ENCODE peak calls at places on chromosomes 1 and 21, in six cellular contexts. One of them, this sample, is unnamed.

GRCh38 chr1:238052496-238053266 is 162.0 kb upstream of the ZP4 start:
- DNase-seq in A549: no peak
- DNase-seq in IMR-90: peak; percentile 13
- DNase-seq in SK-N-SH: no peak
- DNase-seq in H1: no peak
- DNase-seq in K562: no peak
- DNase-seq in this sample: no peak

GRCh38 chr1:28801461-28801860 is 10.5 kb upstream of the OPRD1 start:
- DNase-seq in A549: no peak
- DNase-seq in IMR-90: no peak
- DNase-seq in SK-N-SH: no peak
- DNase-seq in H1: no peak
- DNase-seq in K562: no peak
- DNase-seq in this sample: no peak

GRCh38 chr1:53349968-53350852 is 22.3 kb upstream of the LRP8 start:
- DNase-seq in A549: no peak
- DNase-seq in IMR-90: no peak
- DNase-seq in SK-N-SH: no peak
- DNase-seq in H1: peak; percentile 39
- DNase-seq in K562: no peak
- DNase-seq in this sample: no peak

GRCh38 chr1:163069142-163069541 is at the start of gene RGS4:
- DNase-seq in A549: peak; percentile 29
- DNase-seq in IMR-90: peak; percentile 98
- DNase-seq in SK-N-SH: peak; percentile 73
- DNase-seq in H1: peak; percentile 63
- DNase-seq in K562: peak; percentile 33
- DNase-seq in this sample: peak; percentile 21

GRCh38 chr1:207815466-207815865 is 63.6 kb downstream of the CD46 start:
- DNase-seq in A549: no peak
- DNase-seq in IMR-90: no peak
- DNase-seq in SK-N-SH: no peak
- DNase-seq in H1: no peak
- DNase-seq in K562: no peak
- DNase-seq in this sample: no peak

GRCh38 chr21:44574457-44575306 is 1.2 kb downstream of the KRTAP10-4 start:
- DNase-seq in A549: no peak
- DNase-seq in IMR-90: no peak
- DNase-seq in SK-N-SH: no peak
- DNase-seq in H1: peak; percentile 52
- DNase-seq in K562: no peak
- DNase-seq in this sample: peak; percentile 86

GRCh38 chr1:67642694-67643093 is 42.3 kb upstream of the GADD45A start:
- DNase-seq in A549: no peak
- DNase-seq in IMR-90: no peak
- DNase-seq in SK-N-SH: no peak
- DNase-seq in H1: no peak
- DNase-seq in K562: no peak
- DNase-seq in this sample: no peak

GRCh38 chr21:45304161-45304830 is 16.6 kb upstream of the POFUT2 start:
- DNase-seq in A549: no peak
- DNase-seq in IMR-90: no peak
- DNase-seq in SK-N-SH: no peak
- DNase-seq in H1: no peak
- DNase-seq in K562: no peak
- DNase-seq in this sample: no peak

GRCh38 chr1:206685256-206685748 is 597 bp downstream of the MAPKAPK2 start:
- DNase-seq in A549: peak; percentile 13
- DNase-seq in IMR-90: peak; percentile 53
- DNase-seq in SK-N-SH: peak; percentile 86
- DNase-seq in H1: no peak
- DNase-seq in K562: peak; percentile 72
- DNase-seq in this sample: no peak

GRCh38 chr1:43194509-43194908 is 22.4 kb downstream of the CFAP57 start:
- DNase-seq in A549: no peak
- DNase-seq in IMR-90: no peak
- DNase-seq in SK-N-SH: no peak
- DNase-seq in H1: no peak
- DNase-seq in K562: no peak
- DNase-seq in this sample: no peak

GRCh38 chr1:43199093-43199726 is 27.1 kb downstream of the CFAP57 start:
- DNase-seq in A549: no peak
- DNase-seq in IMR-90: no peak
- DNase-seq in SK-N-SH: no peak
- DNase-seq in H1: no peak
- DNase-seq in K562: no peak
- DNase-seq in this sample: no peak

GRCh38 chr1:43197343-43198127 is 25.4 kb downstream of the CFAP57 start:
- DNase-seq in A549: no peak
- DNase-seq in IMR-90: no peak
- DNase-seq in SK-N-SH: peak; percentile 23
- DNase-seq in H1: no peak
- DNase-seq in K562: no peak
- DNase-seq in this sample: peak; percentile 24
- TF ChIP-seq RFX5 in A549: no peak
- TF ChIP-seq RFX5 in IMR-90: no peak
- TF ChIP-seq RFX5 in SK-N-SH: no peak
- TF ChIP-seq RFX5 in H1: no peak
- TF ChIP-seq RFX5 in K562: no peak
- TF ChIP-seq RFX5 in this sample: no peak

DNA sequence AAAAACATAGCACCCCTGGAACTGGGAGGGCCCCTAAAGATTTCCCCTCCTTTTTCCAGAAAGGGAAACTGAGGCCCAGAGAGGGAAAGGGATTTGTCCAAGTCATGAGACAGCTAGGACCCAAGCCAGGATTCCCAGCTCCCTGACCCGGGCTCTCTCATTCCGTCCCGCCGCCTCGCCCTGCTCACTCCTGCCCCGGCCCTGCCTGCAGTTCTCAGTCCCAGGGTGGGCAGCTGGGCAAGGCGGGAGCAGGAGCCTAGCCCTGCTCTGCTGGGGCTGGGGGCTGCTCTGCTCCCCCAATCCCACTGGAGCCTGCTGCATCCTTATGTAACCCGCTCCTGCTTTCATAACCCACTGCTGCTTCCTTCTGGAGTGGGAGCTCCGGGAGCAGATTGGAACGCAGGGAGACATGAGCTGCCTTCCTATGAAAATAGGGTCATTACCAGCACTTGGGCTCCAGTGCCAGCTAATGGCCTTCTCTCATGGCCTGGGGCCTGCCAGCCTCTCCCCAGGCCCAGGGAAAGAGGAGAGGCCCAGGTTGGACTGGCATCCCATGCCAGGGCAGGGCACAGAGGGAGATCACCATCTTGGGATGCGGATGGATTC is 84.5 kb downstream of the CAMK2N1 start:
- DNase-seq in A549: no peak
- DNase-seq in IMR-90: no peak
- DNase-seq in SK-N-SH: no peak
- DNase-seq in H1: no peak
- DNase-seq in K562: no peak
- DNase-seq in this sample: no peak
- TF ChIP-seq RFX5 in A549: no peak
- TF ChIP-seq RFX5 in IMR-90: no peak
- TF ChIP-seq RFX5 in SK-N-SH: no peak
- TF ChIP-seq RFX5 in H1: no peak
- TF ChIP-seq RFX5 in K562: no peak
- TF ChIP-seq RFX5 in this sample: no peak

DNA sequence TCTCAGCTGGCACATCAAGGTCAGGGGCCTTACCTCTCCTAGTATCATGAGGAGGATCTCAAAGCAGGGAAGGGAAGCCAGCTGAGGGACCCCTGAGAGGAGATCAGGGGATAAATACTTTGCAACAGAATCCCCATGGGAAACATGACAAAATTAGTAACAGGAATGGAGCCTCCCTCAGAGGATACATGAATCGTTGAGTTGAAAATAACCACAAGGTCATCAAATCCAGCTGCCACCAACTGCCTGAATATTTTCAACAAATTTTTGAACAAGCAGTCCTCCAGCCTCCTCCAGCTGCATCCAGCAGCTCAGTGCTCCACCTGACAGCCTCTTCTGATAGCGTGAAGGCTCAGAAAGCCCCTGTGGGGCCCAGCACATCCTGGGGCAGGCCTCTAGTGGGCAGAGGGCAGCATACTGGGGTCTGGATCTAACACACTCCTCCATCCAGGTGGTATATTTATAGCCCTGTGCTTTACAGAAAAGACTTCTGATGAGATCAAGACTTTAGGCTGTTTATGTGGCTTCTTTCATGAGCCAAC is 404.3 kb downstream of the NTNG1 start:
- DNase-seq in A549: no peak
- DNase-seq in IMR-90: no peak
- DNase-seq in SK-N-SH: no peak
- DNase-seq in H1: no peak
- DNase-seq in K562: no peak
- DNase-seq in this sample: no peak
- TF ChIP-seq RFX5 in A549: no peak
- TF ChIP-seq RFX5 in IMR-90: no peak
- TF ChIP-seq RFX5 in SK-N-SH: no peak
- TF ChIP-seq RFX5 in H1: no peak
- TF ChIP-seq RFX5 in K562: no peak
- TF ChIP-seq RFX5 in this sample: no peak

GRCh38 chr1:22627331-22627730 is 9.1 kb upstream of the C1QA start:
- DNase-seq in A549: no peak
- DNase-seq in IMR-90: no peak
- DNase-seq in SK-N-SH: no peak
- DNase-seq in H1: no peak
- DNase-seq in K562: no peak
- DNase-seq in this sample: no peak

GRCh38 chr1:22625262-22625925 is 11.0 kb upstream of the C1QA start:
- DNase-seq in A549: no peak
- DNase-seq in IMR-90: no peak
- DNase-seq in SK-N-SH: no peak
- DNase-seq in H1: peak; percentile 78
- DNase-seq in K562: no peak
- DNase-seq in this sample: no peak

GRCh38 chr1:22629886-22630285 is 6.5 kb upstream of the C1QA start:
- DNase-seq in A549: no peak
- DNase-seq in IMR-90: no peak
- DNase-seq in SK-N-SH: no peak
- DNase-seq in H1: no peak
- DNase-seq in K562: no peak
- DNase-seq in this sample: no peak

GRCh38 chr1:22628698-22629444 is 7.6 kb upstream of the C1QA start:
- DNase-seq in A549: no peak
- DNase-seq in IMR-90: no peak
- DNase-seq in SK-N-SH: no peak
- DNase-seq in H1: no peak
- DNase-seq in K562: no peak
- DNase-seq in this sample: no peak

DNA sequence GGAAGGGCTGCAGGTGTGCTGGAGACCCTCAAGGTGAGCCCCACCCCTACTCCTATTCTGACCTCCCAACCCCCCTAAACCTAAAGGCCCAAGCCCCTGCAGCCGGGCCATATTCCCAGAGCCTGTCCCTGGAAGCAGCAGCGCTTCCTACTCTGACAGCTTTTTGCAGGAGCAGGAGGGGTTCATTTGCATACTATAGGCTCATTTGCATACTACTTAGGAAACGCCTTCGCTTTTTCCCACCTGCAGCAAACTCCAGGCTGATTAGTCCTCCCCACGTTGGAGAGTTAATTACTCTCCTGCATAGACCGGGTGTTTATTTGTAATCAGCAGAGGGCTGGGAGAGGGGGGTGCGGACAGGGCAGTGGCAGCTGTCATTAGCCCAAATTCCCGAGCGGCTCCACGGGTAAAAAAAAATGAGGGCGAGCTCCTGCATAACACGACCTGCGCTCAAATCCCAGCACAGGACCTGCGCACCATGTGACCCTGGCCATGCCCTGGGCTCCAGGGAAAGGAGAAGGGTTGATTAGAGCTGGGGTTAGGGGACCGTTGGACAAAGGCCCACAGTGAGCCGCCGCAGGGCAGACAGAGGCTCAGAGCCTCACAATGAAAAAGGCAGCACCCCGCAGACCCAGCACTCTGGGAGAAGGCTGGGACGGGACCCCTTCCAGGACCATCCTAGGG is 10.1 kb upstream of the C1QA start:
- DNase-seq in A549: no peak
- DNase-seq in IMR-90: no peak
- DNase-seq in SK-N-SH: no peak
- DNase-seq in H1: no peak
- DNase-seq in K562: no peak
- DNase-seq in this sample: no peak
- TF ChIP-seq RFX5 in A549: no peak
- TF ChIP-seq RFX5 in IMR-90: no peak
- TF ChIP-seq RFX5 in SK-N-SH: no peak
- TF ChIP-seq RFX5 in H1: no peak
- TF ChIP-seq RFX5 in K562: no peak
- TF ChIP-seq RFX5 in this sample: no peak

GRCh38 chr1:75264112-75264511 is 129.9 kb downstream of the LHX8 start:
- DNase-seq in A549: no peak
- DNase-seq in IMR-90: no peak
- DNase-seq in SK-N-SH: no peak
- DNase-seq in H1: no peak
- DNase-seq in K562: no peak
- DNase-seq in this sample: no peak

GRCh38 chr1:75265792-75266191 is 131.6 kb downstream of the LHX8 start:
- DNase-seq in A549: peak; percentile 33
- DNase-seq in IMR-90: peak; percentile 6
- DNase-seq in SK-N-SH: peak; percentile 10
- DNase-seq in H1: no peak
- DNase-seq in K562: peak; percentile 17
- DNase-seq in this sample: peak; percentile 67
- TF ChIP-seq RFX5 in A549: no peak
- TF ChIP-seq RFX5 in IMR-90: no peak
- TF ChIP-seq RFX5 in SK-N-SH: no peak
- TF ChIP-seq RFX5 in H1: no peak
- TF ChIP-seq RFX5 in K562: no peak
- TF ChIP-seq RFX5 in this sample: no peak